ENCODE peak calls at places on chromosomes 12 and 14, in four cellular contexts. M is A549, W is fibroblast of lung, Z is GM23248. N is an unnamed sample.

GRCh38 chr14:90503582-90503981 is 106.8 kb downstream of the CALM1 start:
- DNase-seq in W (no peak), Z (no peak), M (no peak), N (no peak)

GRCh38 chr12:3526776-3527175 is 35.8 kb downstream of the PRMT8 start:
- DNase-seq in Z (no peak), W (no peak), M (no peak), N (no peak)

GRCh38 chr12:123427036-123427769 is 9.3 kb downstream of the RILPL2 start:
- DNase-seq in M (no peak), W (no peak), Z (no peak), N (no peak)

GRCh38 chr14:89131004-89131750 is 285.9 kb downstream of the FOXN3 start:
- DNase-seq in Z (no peak), W (no peak), M (no peak), N (no peak)

GRCh38 chr14:97266653-97267052 is 469.5 kb downstream of the VRK1 start:
- DNase-seq in Z (peak), M (peak), W (no peak), N (no peak)

GRCh38 chr14:49992901-49993335 is 100.0 kb downstream of the ARF6 start:
- DNase-seq in W (peak), Z (peak), M (no peak), N (peak)

GRCh38 chr14:22491683-22492483 is 97.1 kb downstream of the DAD1 start:
- DNase-seq in W (no peak), Z (no peak), M (no peak), N (no peak)

GRCh38 chr14:53956427-53957201 is at the start of gene BMP4:
- DNase-seq in W (peak), Z (peak), M (no peak), N (no peak)

GRCh38 chr14:95891742-95892141 is 15.1 kb downstream of the TUNAR start:
- DNase-seq in Z (peak), W (peak), M (no peak), N (no peak)

GRCh38 chr14:48473944-48474343 is 798.5 kb upstream of the MDGA2 start:
- DNase-seq in W (no peak), Z (no peak), M (no peak), N (no peak)

GRCh38 chr12:132828706-132829534 is at the start of gene GOLGA3:
- DNase-seq in W (peak), M (peak), Z (peak), N (peak)

GRCh38 chr14:60067911-60068310 is 23.8 kb upstream of the PCNX4 start:
- DNase-seq in Z (no peak), M (no peak), W (no peak), N (no peak)

GRCh38 chr14:41642402-41643195 is 35.9 kb downstream of the LRFN5 start:
- DNase-seq in Z (no peak), W (no peak), M (no peak), N (no peak)
- H3K4me2 ChIP-seq in Z (no peak), W (no peak), M (no peak), N (no peak)

DNA sequence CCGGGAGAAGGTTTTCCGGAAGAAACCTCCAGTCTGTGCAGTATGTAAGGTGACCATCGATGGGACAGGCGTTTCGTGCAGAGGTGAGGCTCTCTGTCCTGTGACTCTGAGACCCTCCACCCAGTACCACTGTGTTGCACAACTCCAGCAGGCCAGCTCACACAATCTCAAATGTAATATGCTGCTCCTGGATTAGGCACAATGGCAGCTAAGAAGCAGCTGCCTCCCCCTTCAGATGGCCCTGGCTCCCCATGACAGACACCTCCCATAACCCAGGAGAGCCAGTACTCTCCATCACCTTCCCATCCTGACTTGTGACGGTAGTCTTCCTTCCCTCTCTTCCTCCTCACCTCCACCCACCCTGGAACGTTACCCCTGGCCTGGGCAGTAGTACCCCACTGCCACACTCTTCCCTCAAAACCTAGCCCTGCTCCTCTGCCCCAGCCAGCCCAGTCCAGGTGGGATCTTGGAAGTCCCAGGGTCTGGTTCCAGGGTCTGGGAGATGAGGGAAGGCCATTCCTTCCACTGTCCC is 2.1 kb downstream of the TNS2 start:
- DNase-seq in M (no peak), Z (no peak), W (no peak), N (no peak)
- H3K4me3 ChIP-seq in M (peak), Z (peak), W (peak), N (no peak)

GRCh38 chr12:115411121-115411520 is 727.1 kb upstream of the TBX3 start:
- DNase-seq in M (no peak), Z (no peak), W (no peak), N (no peak)
- H3K4me2 ChIP-seq in M (no peak), Z (no peak), W (no peak), N (no peak)

DNA sequence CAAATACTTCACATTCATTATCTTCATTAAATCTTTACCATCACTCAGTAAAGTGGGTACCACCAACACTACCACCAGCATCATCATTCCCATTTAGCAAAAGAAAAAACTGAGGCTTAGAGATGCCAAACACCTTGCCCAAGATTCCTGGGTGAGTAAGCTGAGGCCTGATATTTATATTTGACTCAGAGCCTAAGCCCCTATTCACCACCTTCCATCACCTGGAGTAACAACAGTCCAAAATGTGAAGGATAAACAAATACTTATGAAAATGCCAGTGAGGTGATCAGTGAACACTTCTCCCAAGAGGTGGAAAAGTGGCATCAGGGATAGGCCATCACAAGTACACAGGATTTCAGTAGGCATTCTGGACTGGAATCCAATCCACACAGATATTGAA is 3.7 kb downstream of the SLC38A1 start:
- DNase-seq in M (no peak), W (no peak), Z (peak), N (no peak)
- H3K4me3 ChIP-seq in M (no peak), W (peak), Z (no peak), N (peak)

DNA sequence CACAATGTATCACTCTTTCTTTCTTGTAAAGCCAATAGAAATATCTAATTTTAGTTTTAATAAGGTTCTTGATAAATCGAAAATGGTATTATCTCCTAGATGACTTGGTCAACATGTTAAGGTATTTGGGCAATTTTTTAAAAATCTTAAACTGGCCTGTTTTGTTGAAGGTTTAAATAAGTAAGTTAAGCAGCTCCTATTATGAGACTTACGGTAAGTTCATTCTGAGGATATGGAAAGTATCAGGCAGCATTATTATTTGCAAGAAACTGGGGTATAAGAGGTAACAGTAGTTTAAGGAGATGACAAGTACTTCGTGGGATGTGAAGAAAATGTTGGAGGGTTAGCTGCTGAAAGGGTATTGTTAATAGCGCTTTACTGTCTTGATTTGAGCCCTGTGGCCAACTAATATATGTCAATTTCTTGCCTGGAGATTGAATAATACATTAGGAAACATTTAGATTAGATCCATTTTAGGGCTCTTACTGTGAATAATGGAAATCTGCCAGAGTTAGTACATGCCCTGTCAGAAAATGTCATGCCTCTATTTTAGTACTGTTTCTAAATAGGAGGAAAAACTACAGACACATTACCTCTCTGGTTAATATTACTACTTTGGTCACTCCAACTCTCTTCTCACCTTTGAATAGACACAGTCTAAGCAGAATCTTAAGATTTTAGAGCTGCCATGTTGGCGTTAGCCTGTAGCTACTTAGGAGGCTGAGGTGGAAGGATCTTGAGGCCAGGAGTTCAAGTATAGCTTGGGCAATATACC is 5.0 kb downstream of the STRAP start:
- DNase-seq in Z (no peak), M (no peak), W (no peak), N (no peak)
- H3K4me2 ChIP-seq in Z (peak), M (peak), W (no peak), N (peak)

N was measured in Karpas-422.